ENCODE peak calls at places on chromosome 2, in eight cellular contexts. L is tibial nerve, P is adrenal gland, I is esophagus squamous epithelium, E is SJSA1, C is cardiac muscle cell, D is mesendoderm, N is upper lobe of right lung. O is an unnamed sample.
A peak's percentile ranks its signal among the peaks of the same experiment; 100 is the strongest.

GRCh38 chr2:148936857-148937450 is 61.9 kb downstream of the KIF5C start:
- DNase-seq in L (no peak), P (no peak), I (no peak), E (no peak), C (no peak), D (peak; percentile 28), N (no peak), O (no peak)

GRCh38 chr2:219702796-219703545 is 75.5 kb downstream of the SLC4A3 start:
- DNase-seq in L (no peak), P (no peak), I (no peak), E (no peak), C (peak; percentile 39), D (no peak), N (peak; percentile 80), O (no peak)

GRCh38 chr2:84493494-84493893 is 22.8 kb upstream of the DNAH6 start:
- DNase-seq in L (no peak), P (no peak), I (no peak), E (peak; percentile 87), C (peak; percentile 91), D (peak; percentile 36), N (no peak), O (no peak)

GRCh38 chr2:201116959-201117734 is 1.2 kb downstream of the CFLAR start:
- DNase-seq in L (peak; percentile 76), P (peak; percentile 73), I (no peak), E (peak; percentile 87), C (peak; percentile 91), D (peak; percentile 26), N (no peak), O (peak; percentile 87)

GRCh38 chr2:43521568-43521967 is 74.3 kb downstream of the THADA start:
- DNase-seq in L (no peak), P (no peak), I (no peak), E (no peak), C (no peak), D (no peak), N (no peak), O (no peak)

GRCh38 chr2:149219853-149220252 is 110.5 kb upstream of the LYPD6 start:
- DNase-seq in L (no peak), P (no peak), I (no peak), E (no peak), C (peak; percentile 2), D (peak; percentile 92), N (no peak), O (no peak)

GRCh38 chr2:238956676-238957075 is 108.8 kb downstream of the TWIST2 start:
- DNase-seq in L (no peak), P (no peak), I (no peak), E (no peak), C (no peak), D (no peak), N (no peak), O (no peak)

GRCh38 chr2:201794261-201794660 is 12.1 kb upstream of the CDK15 start:
- DNase-seq in L (no peak), P (no peak), I (no peak), E (no peak), C (no peak), D (no peak), N (no peak), O (no peak)

GRCh38 chr2:7826656-7827055 is 855.2 kb upstream of the ID2 start:
- DNase-seq in L (no peak), P (no peak), I (no peak), E (no peak), C (no peak), D (no peak), N (no peak), O (no peak)

GRCh38 chr2:1798425-1799144 is 54.3 kb upstream of the PXDN start:
- DNase-seq in L (no peak), P (no peak), I (no peak), E (no peak), C (no peak), D (no peak), N (no peak), O (no peak)

GRCh38 chr2:238716171-238716570 is 131.7 kb upstream of the TWIST2 start:
- DNase-seq in L (no peak), P (no peak), I (no peak), E (no peak), C (no peak), D (no peak), N (no peak), O (no peak)

DNA sequence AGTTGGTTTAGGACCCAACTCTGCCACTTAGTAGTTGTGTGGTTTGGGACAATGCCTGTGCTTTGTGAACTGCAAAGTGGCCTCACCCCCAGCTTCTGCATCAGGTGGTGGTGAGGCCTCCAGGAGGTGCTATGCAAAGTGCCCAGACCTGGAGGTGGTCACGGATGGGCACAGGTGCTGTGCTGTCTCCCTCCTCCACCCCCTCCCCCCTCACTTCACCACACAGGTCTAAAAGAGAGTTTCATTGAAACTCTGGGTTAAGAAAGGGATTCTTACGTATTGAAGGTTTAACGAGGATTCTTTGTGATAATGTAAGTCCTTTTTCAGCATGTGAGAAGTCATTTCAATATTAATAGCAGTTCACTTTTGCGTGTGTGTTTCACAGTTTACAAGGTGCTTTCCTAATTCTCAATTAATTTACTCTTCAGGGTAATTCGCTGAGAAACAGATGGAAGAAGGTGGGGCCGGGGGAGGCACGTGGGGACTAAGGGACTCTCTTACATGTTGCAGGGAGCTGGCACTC is 369.9 kb downstream of the LPIN1 start:
- DNase-seq in L (no peak), P (no peak), I (no peak), E (no peak), C (no peak), D (no peak), N (no peak), O (no peak)
- H3K27ac ChIP-seq in L (no peak overlapping the region), P (no peak overlapping the region), I (no peak overlapping the region), E (no peak overlapping the region), C (no peak overlapping the region), D (no peak overlapping the region), N (no peak overlapping the region), O (no peak overlapping the region)

DNA sequence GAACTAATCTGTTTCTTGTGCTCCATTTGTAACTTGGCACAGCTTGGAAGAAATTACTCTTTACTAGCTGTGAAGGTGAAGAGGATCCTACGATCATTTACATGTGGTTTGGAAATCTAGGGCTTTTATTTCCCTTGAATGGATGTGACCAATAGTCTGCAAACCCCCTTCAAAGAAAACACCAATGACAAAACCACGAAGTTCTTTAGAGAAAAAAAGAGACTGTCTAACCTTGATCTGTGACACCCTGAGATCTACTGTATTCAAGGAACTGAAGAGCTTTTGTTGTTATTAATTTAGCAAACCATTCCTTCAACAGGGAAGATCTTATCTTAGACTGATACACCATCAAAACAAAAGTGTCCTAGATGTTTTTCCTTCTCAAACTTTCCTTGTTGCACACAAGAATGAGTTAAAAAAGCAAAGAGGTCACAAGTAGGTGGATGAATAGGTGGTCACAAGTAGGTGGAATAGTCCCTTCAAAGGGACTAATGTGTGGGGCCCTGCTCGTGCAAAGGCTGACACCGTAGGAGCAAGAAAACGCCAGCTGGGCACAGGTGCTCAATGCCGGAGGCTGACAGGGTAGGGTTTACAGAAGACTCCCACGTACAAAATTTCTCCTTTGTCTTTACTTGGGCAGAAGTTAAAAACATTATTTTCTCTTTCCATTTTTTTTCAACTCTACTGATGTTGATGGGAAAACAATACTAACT is 95.6 kb upstream of the ITGB6 start:
- DNase-seq in L (no peak), P (no peak), I (no peak), E (no peak), C (no peak), D (no peak), N (no peak), O (no peak)
- H3K27ac ChIP-seq in L (no peak overlapping the region), P (no peak overlapping the region), I (no peak overlapping the region), E (peak overlapping the region; percentile 92), C (no peak overlapping the region), D (no peak overlapping the region), N (no peak overlapping the region), O (peak overlapping the region; percentile 22)

GRCh38 chr2:127683056-127683455 is 7.7 kb upstream of the LIMS2 start:
- DNase-seq in L (no peak), P (no peak), I (no peak), E (no peak), C (no peak), D (no peak), N (no peak), O (no peak)

GRCh38 chr2:127683766-127684165 is 8.4 kb upstream of the LIMS2 start:
- DNase-seq in L (no peak), P (no peak), I (no peak), E (no peak), C (peak; percentile 26), D (no peak), N (no peak), O (no peak)

GRCh38 chr2:127681976-127682857 is 6.9 kb upstream of the LIMS2 start:
- DNase-seq in L (no peak), P (no peak), I (no peak), E (no peak), C (peak; percentile 16), D (no peak), N (no peak), O (no peak)

GRCh38 chr2:127688405-127688804 is 12.9 kb upstream of the SFT2D3 start:
- DNase-seq in L (no peak), P (no peak), I (no peak), E (no peak), C (no peak), D (no peak), N (no peak), O (no peak)

GRCh38 chr2:127685410-127686110 is 10.2 kb upstream of the LIMS2 start:
- DNase-seq in L (no peak), P (no peak), I (no peak), E (no peak), C (no peak), D (no peak), N (no peak), O (no peak)
- H3K27ac ChIP-seq in L (peak overlapping the region; percentile 66), P (no peak overlapping the region), I (peak overlapping the region; percentile 34), E (no peak overlapping the region), C (no peak overlapping the region), D (no peak overlapping the region), N (no peak overlapping the region), O (no peak overlapping the region)

DNA sequence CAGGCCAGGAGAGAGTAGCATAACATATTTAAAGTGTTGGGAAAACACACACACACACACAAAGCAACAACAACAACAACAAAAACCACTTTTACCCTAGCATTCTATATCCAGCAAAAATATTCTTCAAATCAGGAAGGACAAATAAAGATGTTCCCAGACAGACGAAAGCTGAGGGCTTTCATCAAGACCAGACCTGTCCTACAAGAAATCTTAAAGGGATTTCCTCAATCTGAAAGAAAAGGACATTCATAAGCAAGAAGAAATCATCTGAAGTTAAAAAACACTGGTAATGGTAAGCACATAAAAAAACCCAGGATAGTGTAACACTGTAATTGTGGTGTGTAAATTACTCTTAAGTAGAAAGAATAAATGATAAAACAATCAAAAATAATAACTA is 22.7 kb upstream of the BAZ2B start:
- DNase-seq in L (no peak), P (no peak), I (no peak), E (no peak), C (no peak), D (no peak), N (no peak), O (no peak)
- H3K27ac ChIP-seq in L (no peak overlapping the region), P (no peak overlapping the region), I (no peak overlapping the region), E (no peak overlapping the region), C (no peak overlapping the region), D (no peak overlapping the region), N (no peak overlapping the region), O (no peak overlapping the region)

GRCh38 chr2:86300496-86300895 is 36.9 kb downstream of the REEP1 start:
- DNase-seq in L (no peak), P (peak; percentile 59), I (no peak), E (no peak), C (peak; percentile 48), D (no peak), N (peak; percentile 11), O (no peak)
- H3K27ac ChIP-seq in L (no peak overlapping the region), P (no peak overlapping the region), I (peak overlapping the region; percentile 29), E (no peak overlapping the region), C (no peak overlapping the region), D (no peak overlapping the region), N (no peak overlapping the region), O (no peak overlapping the region)

O was measured in SK-N-MC.